ENCODE peak calls at places on chromosomes 7 and 10, in five cellular contexts. R is A549, I is LoVo, Q is osteocyte, T is pancreas. P is an unnamed sample.
A peak's percentile ranks its signal among the peaks of the same experiment; 100 is the strongest.

GRCh38 chr7:44065431-44066110 is at the start of gene PGAM2:
- DNase-seq in R (no peak), I (no peak), Q (no peak), T (no peak), P (no peak)

GRCh38 chr7:155813125-155813524 is 862 bp upstream of the SHH start:
- DNase-seq in R (no peak), I (no peak), Q (no peak), T (no peak), P (no peak)

GRCh38 chr7:144670251-144670650 is 165.6 kb downstream of the TPK1 start:
- DNase-seq in R (no peak), I (no peak), Q (no peak), T (no peak), P (peak; percentile 3)

GRCh38 chr7:68244411-68244810 is 1247.8 kb downstream of the TYW1 start:
- DNase-seq in R (no peak), I (no peak), Q (no peak), T (no peak), P (no peak)

GRCh38 chr7:104275900-104276299 is 52.5 kb upstream of the LHFPL3 start:
- DNase-seq in R (no peak), I (no peak), Q (no peak), T (no peak), P (peak; percentile 13)

GRCh38 chr10:18713077-18713476 is 53.8 kb downstream of the ARL5B start:
- DNase-seq in R (peak; percentile 33), I (peak; percentile 85), Q (no peak), T (no peak), P (peak; percentile 13)

GRCh38 chr7:128351296-128352123 is 7.8 kb upstream of the RBM28 start:
- DNase-seq in R (no peak), I (no peak), Q (peak; percentile 79), T (no peak), P (no peak)

GRCh38 chr7:132276986-132277716 is 299.1 kb downstream of the PLXNA4 start:
- DNase-seq in R (peak; percentile 77), I (no peak), Q (no peak), T (no peak), P (no peak)

GRCh38 chr7:46811529-46811928 is 770.4 kb downstream of the TNS3 start:
- DNase-seq in R (no peak), I (peak; percentile 34), Q (peak; percentile 86), T (no peak), P (no peak)

GRCh38 chr7:106326594-106327537 is 42.1 kb upstream of the NAMPT start:
- DNase-seq in R (no peak), I (no peak), Q (no peak), T (no peak), P (no peak)

GRCh38 chr7:81209059-81209458 is 290.2 kb upstream of the SEMA3C start:
- DNase-seq in R (no peak), I (no peak), Q (no peak), T (no peak), P (no peak)

GRCh38 chr10:31526681-31527080 is 207.7 kb downstream of the ZEB1 start:
- DNase-seq in R (no peak), I (no peak), Q (no peak), T (no peak), P (no peak)

GRCh38 chr10:79020605-79021004 is 48.2 kb upstream of the ZMIZ1 start:
- DNase-seq in R (no peak), I (no peak), Q (no peak), T (no peak), P (no peak)

GRCh38 chr10:17206210-17206709 is 4.8 kb upstream of the TRDMT1 start:
- DNase-seq in R (no peak), I (no peak), Q (no peak), T (no peak), P (no peak)

P was measured in NCI-H460.